ENCODE peak calls at places on chromosomes 5 and 9, in eight cellular contexts. U is SK-MEL-5; L is anterior cingulate cortex; R is astrocyte; B is germinal center; C is fibroblast of pulmonary artery; P is CD8-positive, alpha-beta T cell; N is Karpas-422. M is an unnamed sample.

GRCh38 chr5:68839019-68839552 is 254.7 kb upstream of the SLC30A5 start:
- DNase-seq in U (no peak), P (no peak), N (no peak), R (no peak), L (no peak), B (no peak), C (peak), M (no peak)

GRCh38 chr5:176639981-176640380 is 7.3 kb upstream of the TSPAN17 start:
- DNase-seq in N (no peak), P (no peak), U (no peak), R (no peak), B (no peak), C (peak), L (peak), M (peak)

GRCh38 chr9:76835571-76836283 is 70.2 kb downstream of the PRUNE2 start:
- DNase-seq in U (peak), L (no peak), P (no peak), N (no peak), R (peak), C (peak), B (no peak), M (peak)

GRCh38 chr9:88303785-88304495 is 84.3 kb upstream of the SPIN1 start:
- DNase-seq in C (no peak), L (peak), U (no peak), P (no peak), B (no peak), N (no peak), R (peak), M (peak)

GRCh38 chr5:28077291-28078240 is 1039.2 kb upstream of the CDH9 start:
- DNase-seq in P (no peak), U (peak), C (no peak), R (no peak), B (no peak), L (no peak), N (no peak), M (no peak)

GRCh38 chr5:76473676-76474075 is 70.6 kb downstream of the IQGAP2 start:
- DNase-seq in B (no peak), R (no peak), P (peak), N (no peak), C (no peak), L (no peak), U (no peak), M (no peak)

GRCh38 chr9:38681747-38682227 is 38.1 kb downstream of the FAM240B start:
- DNase-seq in N (no peak), R (peak), B (no peak), U (peak), P (no peak), L (no peak), C (peak), M (peak)

GRCh38 chr9:19614294-19614693 is 174.5 kb downstream of the SLC24A2 start:
- DNase-seq in N (no peak), L (no peak), U (no peak), C (no peak), R (no peak), B (no peak), P (no peak), M (no peak)

M was measured in cardiac fibroblast.